ENCODE peak calls at places on chromosomes 11 and 22, in six cellular contexts. C is transverse colon, H is SJSA1, Y is pancreas, E is right lobe of liver, I is spleen. N is an unnamed sample. For H3K27me3, the result is how much of the 10 kb centered on the place peaks cover.

GRCh38 chr11:6812391-6813005 is 13.0 kb upstream of the OR6A2 start:
- DNase-seq in C (no peak), H (peak), Y (no peak), E (no peak), I (no peak), N (no peak)

GRCh38 chr22:24432059-24432853 is 4.9 kb downstream of the ADORA2A start:
- DNase-seq in C (peak), H (no peak), Y (peak), E (peak), I (peak), N (no peak)

GRCh38 chr11:103877221-103877620 is 159.2 kb upstream of the DDI1 start:
- DNase-seq in C (no peak), H (no peak), Y (no peak), E (no peak), I (no peak), N (no peak)

GRCh38 chr11:36702330-36703054 is 104.5 kb upstream of the RAG2 start:
- DNase-seq in C (no peak), H (peak), Y (no peak), E (no peak), I (no peak), N (peak)

GRCh38 chr11:68751331-68751856 is at the start of gene TESMIN:
- DNase-seq in C (peak), H (peak), Y (peak), E (peak), I (peak), N (peak)

GRCh38 chr22:30887861-30888260 is 80.7 kb downstream of the MORC2 start:
- DNase-seq in C (no peak), H (no peak), Y (peak), E (peak), I (no peak), N (no peak)

GRCh38 chr11:102546427-102546826 is 15.9 kb upstream of the MMP7 start:
- DNase-seq in C (no peak), H (no peak), Y (no peak), E (no peak), I (no peak), N (no peak)

GRCh38 chr11:126497581-126498109 is 142.2 kb downstream of the ST3GAL4 start:
- DNase-seq in C (no peak), H (no peak), Y (no peak), E (no peak), I (peak), N (no peak)

GRCh38 chr11:121722431-121723256 is 269.9 kb upstream of the SORL1-AS1 start:
- DNase-seq in C (peak), H (no peak), Y (peak), E (peak), I (no peak), N (peak)

GRCh38 chr11:123560001-123560400 is 94.4 kb downstream of the SCN3B start:
- DNase-seq in C (no peak), H (peak), Y (peak), E (no peak), I (no peak), N (no peak)

GRCh38 chr11:128399186-128399585 is 188.2 kb downstream of the ETS1 start:
- DNase-seq in C (no peak), H (no peak), Y (no peak), E (no peak), I (no peak), N (no peak)

GRCh38 chr11:116233581-116233980 is 539.2 kb downstream of the BUD13 start:
- DNase-seq in C (no peak), H (no peak), Y (no peak), E (no peak), I (no peak), N (no peak)

DNA sequence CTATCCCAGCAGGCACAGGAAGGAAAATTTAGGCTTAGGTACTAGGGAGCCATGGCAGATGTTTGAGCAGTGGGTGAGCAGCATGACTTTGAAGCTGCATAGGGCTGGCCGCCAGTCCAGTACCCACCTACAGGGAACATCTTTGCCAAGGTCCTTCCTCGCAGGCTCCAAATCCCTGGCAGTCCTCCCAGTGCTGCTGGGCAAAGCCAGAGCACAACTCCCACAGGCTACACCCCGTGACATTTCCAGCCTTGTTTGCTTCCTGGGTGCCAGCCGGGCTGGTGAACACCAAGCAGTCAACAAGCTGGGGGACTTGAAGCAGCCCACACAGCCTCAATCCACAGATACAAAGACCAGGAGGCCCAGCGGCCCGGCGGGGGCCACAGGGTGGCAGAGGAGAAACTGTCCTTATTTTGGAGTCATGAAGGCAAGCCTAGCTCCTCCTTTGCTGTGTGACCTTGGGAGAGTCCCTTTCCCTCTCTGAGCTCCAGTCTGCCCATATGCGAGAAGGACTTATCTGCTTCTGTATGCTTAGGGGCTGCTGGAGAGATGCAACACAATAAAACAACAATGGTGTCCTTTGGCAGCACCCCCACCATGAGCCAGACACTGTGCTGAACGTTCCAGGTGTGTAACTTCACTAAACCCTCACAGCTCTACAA is 28.0 kb downstream of the TPST2 start:
- DNase-seq in C (no peak), H (no peak), Y (peak), E (peak), I (no peak), N (no peak)
- H3K27ac ChIP-seq in C (no peak), H (no peak), Y (peak), E (peak), I (no peak), N (no peak)

GRCh38 chr22:38842512-38843200 is 1.2 kb downstream of the NPTXR start:
- DNase-seq in C (no peak), H (no peak), Y (no peak), E (no peak), I (no peak), N (no peak)
- H3K27me3 ChIP-seq in C (half or more), H (under half), Y (under half), E (under half), I (half or more), N (under half)

DNA sequence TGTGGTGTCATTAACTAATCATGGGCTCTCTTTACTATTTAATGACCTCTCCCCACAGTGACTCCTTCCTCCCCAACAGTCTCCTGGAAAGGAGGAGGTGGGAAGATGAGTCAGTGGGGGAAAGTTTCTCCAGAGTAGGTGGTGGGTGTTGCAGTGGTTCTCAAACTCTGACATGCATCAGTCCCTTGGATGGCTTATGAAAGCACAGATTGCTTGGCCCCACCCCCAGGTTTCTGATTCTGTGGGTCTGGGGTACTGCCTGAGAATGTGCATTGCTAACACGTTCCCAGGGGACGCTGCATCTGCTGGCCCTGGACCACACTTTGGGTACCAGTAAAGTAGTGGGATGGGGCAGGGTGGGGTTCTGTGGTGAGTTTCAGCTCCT is 9.8 kb downstream of the CD82 start:
- DNase-seq in C (no peak), H (peak), Y (no peak), E (no peak), I (peak), N (no peak)
- H3K27ac ChIP-seq in C (peak), H (peak), Y (no peak), E (no peak), I (peak), N (no peak)

GRCh38 chr11:118935381-118935780 is 9.7 kb upstream of the BCL9L start:
- DNase-seq in C (no peak), H (no peak), Y (no peak), E (no peak), I (no peak), N (no peak)
- H3K27me3 ChIP-seq in C (under half), H (under half), Y (under half), E (under half), I (under half), N (under half)

DNA sequence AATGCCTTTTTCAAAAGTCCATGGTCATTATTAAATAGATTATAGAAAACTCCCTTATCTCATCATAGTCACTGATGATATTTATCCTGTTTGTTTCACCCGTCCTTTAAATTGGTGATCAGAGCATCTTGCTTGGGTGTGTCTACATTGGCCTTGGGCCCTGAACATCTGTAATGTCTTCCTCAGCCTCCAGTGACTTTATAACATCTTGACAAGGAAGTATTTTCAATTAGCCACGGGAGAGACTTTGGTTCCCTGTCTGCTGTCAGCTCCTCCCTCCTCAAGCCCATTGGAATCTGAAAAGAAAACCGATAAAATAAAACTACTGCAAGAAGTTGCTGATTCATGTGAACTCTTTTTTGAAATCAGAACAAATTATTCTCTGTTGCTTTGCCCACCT is 116.9 kb upstream of the TTC12 start:
- DNase-seq in C (no peak), H (no peak), Y (no peak), E (no peak), I (no peak), N (no peak)
- H3K27ac ChIP-seq in C (no peak), H (no peak), Y (no peak), E (no peak), I (no peak), N (no peak)

GRCh38 chr11:113481226-113481625 is 6.0 kb upstream of the DRD2 start:
- DNase-seq in C (no peak), H (no peak), Y (no peak), E (no peak), I (no peak), N (no peak)

GRCh38 chr11:113477321-113477720 is 2.1 kb upstream of the DRD2 start:
- DNase-seq in C (no peak), H (no peak), Y (no peak), E (no peak), I (no peak), N (no peak)

GRCh38 chr11:113476553-113476952 is 1.4 kb upstream of the DRD2 start:
- DNase-seq in C (no peak), H (no peak), Y (no peak), E (no peak), I (no peak), N (no peak)

GRCh38 chr11:113484223-113484622 is 9.0 kb upstream of the DRD2 start:
- DNase-seq in C (no peak), H (no peak), Y (no peak), E (no peak), I (no peak), N (no peak)

DNA sequence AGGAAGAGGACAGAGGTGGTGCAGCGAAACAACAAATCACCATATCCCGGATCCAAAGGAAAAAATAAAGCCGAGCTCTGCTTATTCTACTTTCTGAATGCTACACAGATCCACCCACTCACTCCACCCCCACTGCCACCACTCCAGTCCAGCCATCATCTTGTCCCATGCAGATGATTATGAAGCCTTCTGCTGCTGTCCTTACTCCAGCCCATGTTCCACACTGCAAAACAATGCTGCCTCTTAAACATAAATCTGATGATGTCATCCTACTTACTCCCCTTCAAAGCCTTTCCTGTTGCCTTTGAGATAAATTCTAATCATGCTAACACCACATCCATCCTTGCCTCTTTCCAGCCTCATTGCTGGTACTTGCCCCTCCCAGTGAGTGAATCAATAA is 6.5 kb upstream of the DRD2 start:
- DNase-seq in C (no peak), H (no peak), Y (no peak), E (no peak), I (no peak), N (no peak)
- H3K27me3 ChIP-seq in C (under half), H (under half), Y (under half), E (under half), I (half or more), N (under half)

GRCh38 chr11:71373791-71374454 is 74.3 kb downstream of the DHCR7 start:
- DNase-seq in C (no peak), H (no peak), Y (no peak), E (no peak), I (no peak), N (no peak)
- H3K27ac ChIP-seq in C (no peak), H (no peak), Y (no peak), E (no peak), I (no peak), N (no peak)

GRCh38 chr11:114121138-114121537 is 61.6 kb downstream of the ZBTB16 start:
- DNase-seq in C (no peak), H (no peak), Y (no peak), E (peak), I (no peak), N (no peak)

GRCh38 chr11:114120606-114121005 is 61.1 kb downstream of the ZBTB16 start:
- DNase-seq in C (no peak), H (no peak), Y (no peak), E (no peak), I (no peak), N (no peak)

GRCh38 chr11:114116800-114117199 is 57.3 kb downstream of the ZBTB16 start:
- DNase-seq in C (no peak), H (no peak), Y (no peak), E (no peak), I (no peak), N (no peak)

GRCh38 chr11:114115406-114116054 is 56.0 kb downstream of the ZBTB16 start:
- DNase-seq in C (no peak), H (no peak), Y (no peak), E (peak), I (no peak), N (no peak)

GRCh38 chr11:114116357-114116756 is 56.8 kb downstream of the ZBTB16 start:
- DNase-seq in C (no peak), H (no peak), Y (no peak), E (no peak), I (no peak), N (no peak)
- H3K27me3 ChIP-seq in C (under half), H (under half), Y (under half), E (under half), I (under half), N (under half)

DNA sequence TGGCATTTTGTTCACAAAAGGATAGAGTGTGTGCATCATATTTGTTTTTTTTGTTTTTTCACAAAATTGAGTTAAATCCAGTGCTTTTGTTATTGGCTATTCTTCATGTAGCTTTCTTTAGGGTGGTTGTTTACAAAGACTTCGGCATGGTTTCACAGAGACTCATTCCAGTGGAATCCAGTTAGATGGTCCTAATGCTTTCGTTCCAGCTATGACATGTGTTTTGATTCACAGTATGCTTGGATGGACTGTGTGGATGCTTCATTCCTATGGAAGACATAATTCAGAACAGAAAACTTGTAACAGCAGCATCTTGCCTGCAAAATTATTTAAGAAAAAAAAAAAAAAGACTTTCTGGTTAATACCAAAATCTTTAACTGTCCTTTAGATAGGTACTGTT is 97.9 kb downstream of the PDHX start:
- DNase-seq in C (no peak), H (peak), Y (no peak), E (no peak), I (no peak), N (no peak)
- H3K27ac ChIP-seq in C (peak), H (peak), Y (no peak), E (no peak), I (peak), N (no peak)